ENCODE peak calls at places on chromosomes 13 and 19, in eight cellular contexts. One of them, this sample, is unnamed.

GRCh38 chr19:56167064-56167578 is 8.7 kb upstream of the GALP start:
- DNase-seq in LoVo: no peak
- DNase-seq in fibroblast of the conjunctiva: no peak
- DNase-seq in activated CD4-positive, alpha-beta T cell treated with anti-CD3 and anti-CD28 coated beads for 1 hour: no peak
- DNase-seq in H7: peak
- DNase-seq in activated naive CD4-positive, alpha-beta T cell treated with anti-CD3 and anti-CD28 coated beads, Interleukin-2, amount 10 ng/mL, durations not matched to agents 7 days and 5 days: no peak
- DNase-seq in astrocyte: no peak
- DNase-seq in HT1080: no peak
- DNase-seq in this sample: no peak

GRCh38 chr19:11921852-11922495 is 2.9 kb upstream of the ZNF700 start:
- DNase-seq in LoVo: no peak
- DNase-seq in fibroblast of the conjunctiva: no peak
- DNase-seq in activated CD4-positive, alpha-beta T cell treated with anti-CD3 and anti-CD28 coated beads for 1 hour: no peak
- DNase-seq in H7: no peak
- DNase-seq in activated naive CD4-positive, alpha-beta T cell treated with anti-CD3 and anti-CD28 coated beads, Interleukin-2, amount 10 ng/mL, durations not matched to agents 7 days and 5 days: no peak
- DNase-seq in astrocyte: no peak
- DNase-seq in HT1080: no peak
- DNase-seq in this sample: no peak

GRCh38 chr13:114038211-114038613 is 64.3 kb upstream of the C13orf46 start:
- DNase-seq in LoVo: no peak
- DNase-seq in fibroblast of the conjunctiva: no peak
- DNase-seq in activated CD4-positive, alpha-beta T cell treated with anti-CD3 and anti-CD28 coated beads for 1 hour: no peak
- DNase-seq in H7: no peak
- DNase-seq in activated naive CD4-positive, alpha-beta T cell treated with anti-CD3 and anti-CD28 coated beads, Interleukin-2, amount 10 ng/mL, durations not matched to agents 7 days and 5 days: no peak
- DNase-seq in astrocyte: no peak
- DNase-seq in HT1080: no peak
- DNase-seq in this sample: no peak

GRCh38 chr13:59422646-59423045 is 741.1 kb downstream of the DIAPH3 start:
- DNase-seq in LoVo: no peak
- DNase-seq in fibroblast of the conjunctiva: no peak
- DNase-seq in activated CD4-positive, alpha-beta T cell treated with anti-CD3 and anti-CD28 coated beads for 1 hour: no peak
- DNase-seq in H7: no peak
- DNase-seq in activated naive CD4-positive, alpha-beta T cell treated with anti-CD3 and anti-CD28 coated beads, Interleukin-2, amount 10 ng/mL, durations not matched to agents 7 days and 5 days: no peak
- DNase-seq in astrocyte: no peak
- DNase-seq in HT1080: no peak
- DNase-seq in this sample: no peak

GRCh38 chr19:54153731-54154326 is 5.7 kb downstream of the LENG1 start:
- DNase-seq in LoVo: no peak
- DNase-seq in fibroblast of the conjunctiva: no peak
- DNase-seq in activated CD4-positive, alpha-beta T cell treated with anti-CD3 and anti-CD28 coated beads for 1 hour: no peak
- DNase-seq in H7: no peak
- DNase-seq in activated naive CD4-positive, alpha-beta T cell treated with anti-CD3 and anti-CD28 coated beads, Interleukin-2, amount 10 ng/mL, durations not matched to agents 7 days and 5 days: no peak
- DNase-seq in astrocyte: no peak
- DNase-seq in HT1080: no peak
- DNase-seq in this sample: no peak

GRCh38 chr13:83753912-83754624 is 128.2 kb downstream of the SLITRK1 start:
- DNase-seq in LoVo: no peak
- DNase-seq in fibroblast of the conjunctiva: no peak
- DNase-seq in activated CD4-positive, alpha-beta T cell treated with anti-CD3 and anti-CD28 coated beads for 1 hour: no peak
- DNase-seq in H7: no peak
- DNase-seq in activated naive CD4-positive, alpha-beta T cell treated with anti-CD3 and anti-CD28 coated beads, Interleukin-2, amount 10 ng/mL, durations not matched to agents 7 days and 5 days: no peak
- DNase-seq in astrocyte: peak
- DNase-seq in HT1080: no peak
- DNase-seq in this sample: no peak

GRCh38 chr13:97948041-97948440 is 5.4 kb upstream of the IPO5 start:
- DNase-seq in LoVo: no peak
- DNase-seq in fibroblast of the conjunctiva: no peak
- DNase-seq in activated CD4-positive, alpha-beta T cell treated with anti-CD3 and anti-CD28 coated beads for 1 hour: no peak
- DNase-seq in H7: no peak
- DNase-seq in activated naive CD4-positive, alpha-beta T cell treated with anti-CD3 and anti-CD28 coated beads, Interleukin-2, amount 10 ng/mL, durations not matched to agents 7 days and 5 days: no peak
- DNase-seq in astrocyte: no peak
- DNase-seq in HT1080: peak
- DNase-seq in this sample: no peak

GRCh38 chr13:25872871-25873607 is 178.8 kb downstream of the SHISA2 start:
- DNase-seq in LoVo: no peak
- DNase-seq in fibroblast of the conjunctiva: no peak
- DNase-seq in activated CD4-positive, alpha-beta T cell treated with anti-CD3 and anti-CD28 coated beads for 1 hour: no peak
- DNase-seq in H7: no peak
- DNase-seq in activated naive CD4-positive, alpha-beta T cell treated with anti-CD3 and anti-CD28 coated beads, Interleukin-2, amount 10 ng/mL, durations not matched to agents 7 days and 5 days: no peak
- DNase-seq in astrocyte: peak
- DNase-seq in HT1080: no peak
- DNase-seq in this sample: no peak

GRCh38 chr13:77637583-77637982 is 59.9 kb upstream of the SLAIN1 start:
- DNase-seq in LoVo: no peak
- DNase-seq in fibroblast of the conjunctiva: no peak
- DNase-seq in activated CD4-positive, alpha-beta T cell treated with anti-CD3 and anti-CD28 coated beads for 1 hour: no peak
- DNase-seq in H7: no peak
- DNase-seq in activated naive CD4-positive, alpha-beta T cell treated with anti-CD3 and anti-CD28 coated beads, Interleukin-2, amount 10 ng/mL, durations not matched to agents 7 days and 5 days: no peak
- DNase-seq in astrocyte: no peak
- DNase-seq in HT1080: no peak
- DNase-seq in this sample: no peak

GRCh38 chr19:57905258-57905657 is 11.1 kb downstream of the ZNF417 start:
- DNase-seq in LoVo: no peak
- DNase-seq in fibroblast of the conjunctiva: no peak
- DNase-seq in activated CD4-positive, alpha-beta T cell treated with anti-CD3 and anti-CD28 coated beads for 1 hour: no peak
- DNase-seq in H7: no peak
- DNase-seq in activated naive CD4-positive, alpha-beta T cell treated with anti-CD3 and anti-CD28 coated beads, Interleukin-2, amount 10 ng/mL, durations not matched to agents 7 days and 5 days: no peak
- DNase-seq in astrocyte: no peak
- DNase-seq in HT1080: no peak
- DNase-seq in this sample: no peak

GRCh38 chr13:95573226-95573625 is 20.7 kb downstream of the CLDN10 start:
- DNase-seq in LoVo: no peak
- DNase-seq in fibroblast of the conjunctiva: no peak
- DNase-seq in activated CD4-positive, alpha-beta T cell treated with anti-CD3 and anti-CD28 coated beads for 1 hour: no peak
- DNase-seq in H7: no peak
- DNase-seq in activated naive CD4-positive, alpha-beta T cell treated with anti-CD3 and anti-CD28 coated beads, Interleukin-2, amount 10 ng/mL, durations not matched to agents 7 days and 5 days: no peak
- DNase-seq in astrocyte: no peak
- DNase-seq in HT1080: peak
- DNase-seq in this sample: peak

GRCh38 chr13:90835826-90836225 is 511.7 kb upstream of the MIR17HG start:
- DNase-seq in LoVo: no peak
- DNase-seq in fibroblast of the conjunctiva: no peak
- DNase-seq in activated CD4-positive, alpha-beta T cell treated with anti-CD3 and anti-CD28 coated beads for 1 hour: no peak
- DNase-seq in H7: no peak
- DNase-seq in activated naive CD4-positive, alpha-beta T cell treated with anti-CD3 and anti-CD28 coated beads, Interleukin-2, amount 10 ng/mL, durations not matched to agents 7 days and 5 days: no peak
- DNase-seq in astrocyte: no peak
- DNase-seq in HT1080: no peak
- DNase-seq in this sample: no peak

GRCh38 chr13:23618341-23618740 is 48.1 kb downstream of the TNFRSF19 start:
- DNase-seq in LoVo: peak
- DNase-seq in fibroblast of the conjunctiva: peak
- DNase-seq in activated CD4-positive, alpha-beta T cell treated with anti-CD3 and anti-CD28 coated beads for 1 hour: no peak
- DNase-seq in H7: no peak
- DNase-seq in activated naive CD4-positive, alpha-beta T cell treated with anti-CD3 and anti-CD28 coated beads, Interleukin-2, amount 10 ng/mL, durations not matched to agents 7 days and 5 days: no peak
- DNase-seq in astrocyte: peak
- DNase-seq in HT1080: peak
- DNase-seq in this sample: peak

GRCh38 chr19:46928951-46929350 is 68.2 kb downstream of the ARHGAP35 start:
- DNase-seq in LoVo: no peak
- DNase-seq in fibroblast of the conjunctiva: no peak
- DNase-seq in activated CD4-positive, alpha-beta T cell treated with anti-CD3 and anti-CD28 coated beads for 1 hour: no peak
- DNase-seq in H7: no peak
- DNase-seq in activated naive CD4-positive, alpha-beta T cell treated with anti-CD3 and anti-CD28 coated beads, Interleukin-2, amount 10 ng/mL, durations not matched to agents 7 days and 5 days: no peak
- DNase-seq in astrocyte: no peak
- DNase-seq in HT1080: no peak
- DNase-seq in this sample: no peak

GRCh38 chr13:43356566-43356965 is 333.2 kb downstream of the DNAJC15 start:
- DNase-seq in LoVo: no peak
- DNase-seq in fibroblast of the conjunctiva: no peak
- DNase-seq in activated CD4-positive, alpha-beta T cell treated with anti-CD3 and anti-CD28 coated beads for 1 hour: no peak
- DNase-seq in H7: no peak
- DNase-seq in activated naive CD4-positive, alpha-beta T cell treated with anti-CD3 and anti-CD28 coated beads, Interleukin-2, amount 10 ng/mL, durations not matched to agents 7 days and 5 days: no peak
- DNase-seq in astrocyte: no peak
- DNase-seq in HT1080: no peak
- DNase-seq in this sample: peak

GRCh38 chr13:21537105-21537504 is 66.9 kb downstream of the MICU2 start:
- DNase-seq in LoVo: no peak
- DNase-seq in fibroblast of the conjunctiva: no peak
- DNase-seq in activated CD4-positive, alpha-beta T cell treated with anti-CD3 and anti-CD28 coated beads for 1 hour: no peak
- DNase-seq in H7: no peak
- DNase-seq in activated naive CD4-positive, alpha-beta T cell treated with anti-CD3 and anti-CD28 coated beads, Interleukin-2, amount 10 ng/mL, durations not matched to agents 7 days and 5 days: no peak
- DNase-seq in astrocyte: no peak
- DNase-seq in HT1080: no peak
- DNase-seq in this sample: no peak

GRCh38 chr19:11453468-11454341 is 18.3 kb downstream of the PRKCSH start:
- DNase-seq in LoVo: no peak
- DNase-seq in fibroblast of the conjunctiva: no peak
- DNase-seq in activated CD4-positive, alpha-beta T cell treated with anti-CD3 and anti-CD28 coated beads for 1 hour: no peak
- DNase-seq in H7: peak
- DNase-seq in activated naive CD4-positive, alpha-beta T cell treated with anti-CD3 and anti-CD28 coated beads, Interleukin-2, amount 10 ng/mL, durations not matched to agents 7 days and 5 days: peak
- DNase-seq in astrocyte: no peak
- DNase-seq in HT1080: no peak
- DNase-seq in this sample: no peak

GRCh38 chr13:113647351-113648217 is 10.4 kb downstream of the ATP4B start:
- DNase-seq in LoVo: peak
- DNase-seq in fibroblast of the conjunctiva: peak
- DNase-seq in activated CD4-positive, alpha-beta T cell treated with anti-CD3 and anti-CD28 coated beads for 1 hour: no peak
- DNase-seq in H7: peak
- DNase-seq in activated naive CD4-positive, alpha-beta T cell treated with anti-CD3 and anti-CD28 coated beads, Interleukin-2, amount 10 ng/mL, durations not matched to agents 7 days and 5 days: peak
- DNase-seq in astrocyte: peak
- DNase-seq in HT1080: peak
- DNase-seq in this sample: no peak

GRCh38 chr19:23999821-24000610 is 85.3 kb downstream of the ZNF726 start:
- DNase-seq in LoVo: no peak
- DNase-seq in fibroblast of the conjunctiva: no peak
- DNase-seq in activated CD4-positive, alpha-beta T cell treated with anti-CD3 and anti-CD28 coated beads for 1 hour: no peak
- DNase-seq in H7: no peak
- DNase-seq in activated naive CD4-positive, alpha-beta T cell treated with anti-CD3 and anti-CD28 coated beads, Interleukin-2, amount 10 ng/mL, durations not matched to agents 7 days and 5 days: no peak
- DNase-seq in astrocyte: no peak
- DNase-seq in HT1080: no peak
- DNase-seq in this sample: no peak

GRCh38 chr19:54478677-54479266 is 5.7 kb upstream of the CDC42EP5 start:
- DNase-seq in LoVo: no peak
- DNase-seq in fibroblast of the conjunctiva: peak
- DNase-seq in activated CD4-positive, alpha-beta T cell treated with anti-CD3 and anti-CD28 coated beads for 1 hour: no peak
- DNase-seq in H7: peak
- DNase-seq in activated naive CD4-positive, alpha-beta T cell treated with anti-CD3 and anti-CD28 coated beads, Interleukin-2, amount 10 ng/mL, durations not matched to agents 7 days and 5 days: peak
- DNase-seq in astrocyte: peak
- DNase-seq in HT1080: no peak
- DNase-seq in this sample: no peak

GRCh38 chr13:21733475-21734311 is 62.8 kb downstream of the FGF9 start:
- DNase-seq in LoVo: no peak
- DNase-seq in fibroblast of the conjunctiva: no peak
- DNase-seq in activated CD4-positive, alpha-beta T cell treated with anti-CD3 and anti-CD28 coated beads for 1 hour: no peak
- DNase-seq in H7: peak
- DNase-seq in activated naive CD4-positive, alpha-beta T cell treated with anti-CD3 and anti-CD28 coated beads, Interleukin-2, amount 10 ng/mL, durations not matched to agents 7 days and 5 days: no peak
- DNase-seq in astrocyte: no peak
- DNase-seq in HT1080: no peak
- DNase-seq in this sample: no peak

GRCh38 chr13:25375727-25376358 is 4.1 kb downstream of the ATP8A2 start:
- DNase-seq in LoVo: peak
- DNase-seq in fibroblast of the conjunctiva: peak
- DNase-seq in activated CD4-positive, alpha-beta T cell treated with anti-CD3 and anti-CD28 coated beads for 1 hour: no peak
- DNase-seq in H7: peak
- DNase-seq in activated naive CD4-positive, alpha-beta T cell treated with anti-CD3 and anti-CD28 coated beads, Interleukin-2, amount 10 ng/mL, durations not matched to agents 7 days and 5 days: peak
- DNase-seq in astrocyte: no peak
- DNase-seq in HT1080: peak
- DNase-seq in this sample: no peak

GRCh38 chr13:106450991-106451390 is 84.5 kb downstream of the EFNB2 start:
- DNase-seq in LoVo: no peak
- DNase-seq in fibroblast of the conjunctiva: no peak
- DNase-seq in activated CD4-positive, alpha-beta T cell treated with anti-CD3 and anti-CD28 coated beads for 1 hour: no peak
- DNase-seq in H7: no peak
- DNase-seq in activated naive CD4-positive, alpha-beta T cell treated with anti-CD3 and anti-CD28 coated beads, Interleukin-2, amount 10 ng/mL, durations not matched to agents 7 days and 5 days: no peak
- DNase-seq in astrocyte: no peak
- DNase-seq in HT1080: no peak
- DNase-seq in this sample: no peak

GRCh38 chr19:435707-436412 is 25.0 kb downstream of the SHC2 start:
- DNase-seq in LoVo: no peak
- DNase-seq in fibroblast of the conjunctiva: no peak
- DNase-seq in activated CD4-positive, alpha-beta T cell treated with anti-CD3 and anti-CD28 coated beads for 1 hour: no peak
- DNase-seq in H7: no peak
- DNase-seq in activated naive CD4-positive, alpha-beta T cell treated with anti-CD3 and anti-CD28 coated beads, Interleukin-2, amount 10 ng/mL, durations not matched to agents 7 days and 5 days: no peak
- DNase-seq in astrocyte: no peak
- DNase-seq in HT1080: no peak
- DNase-seq in this sample: no peak

GRCh38 chr19:52110780-52111179 is 15.2 kb upstream of the ZNF841 start:
- DNase-seq in LoVo: no peak
- DNase-seq in fibroblast of the conjunctiva: no peak
- DNase-seq in activated CD4-positive, alpha-beta T cell treated with anti-CD3 and anti-CD28 coated beads for 1 hour: no peak
- DNase-seq in H7: no peak
- DNase-seq in activated naive CD4-positive, alpha-beta T cell treated with anti-CD3 and anti-CD28 coated beads, Interleukin-2, amount 10 ng/mL, durations not matched to agents 7 days and 5 days: no peak
- DNase-seq in astrocyte: no peak
- DNase-seq in HT1080: no peak
- DNase-seq in this sample: no peak

This sample was measured in skeletal muscle cell.